ENCODE peak calls at places on chromosomes 6 and 20, in seven cellular contexts. One of them, this sample, is unnamed.

GRCh38 chr6:132813173-132813856 is 1.1 kb upstream of the RPS12 start:
- DNase-seq in effector CD4-positive, alpha-beta T cell: peak
- DNase-seq in kidney: peak
- DNase-seq in occipital lobe: no peak
- DNase-seq in HuH-7.5: no peak
- DNase-seq in effector memory CD4-positive, alpha-beta T cell: peak
- DNase-seq in ureter: peak
- DNase-seq in this sample: peak

GRCh38 chr20:31712564-31713311 is 9.9 kb downstream of the BCL2L1 start:
- DNase-seq in effector CD4-positive, alpha-beta T cell: no peak
- DNase-seq in kidney: peak
- DNase-seq in occipital lobe: peak
- DNase-seq in HuH-7.5: no peak
- DNase-seq in effector memory CD4-positive, alpha-beta T cell: no peak
- DNase-seq in ureter: peak
- DNase-seq in this sample: no peak

GRCh38 chr6:169723991-169724553 is at the start of gene PHF10:
- DNase-seq in effector CD4-positive, alpha-beta T cell: peak
- DNase-seq in kidney: peak
- DNase-seq in occipital lobe: no peak
- DNase-seq in HuH-7.5: peak
- DNase-seq in effector memory CD4-positive, alpha-beta T cell: peak
- DNase-seq in ureter: no peak
- DNase-seq in this sample: peak

GRCh38 chr20:63772781-63773520 is 33.4 kb downstream of the SLC2A4RG start:
- DNase-seq in effector CD4-positive, alpha-beta T cell: no peak
- DNase-seq in kidney: peak
- DNase-seq in occipital lobe: no peak
- DNase-seq in HuH-7.5: no peak
- DNase-seq in effector memory CD4-positive, alpha-beta T cell: no peak
- DNase-seq in ureter: no peak
- DNase-seq in this sample: no peak

GRCh38 chr20:48159156-48159971 is 374.1 kb upstream of the SULF2 start:
- DNase-seq in effector CD4-positive, alpha-beta T cell: no peak
- DNase-seq in kidney: no peak
- DNase-seq in occipital lobe: no peak
- DNase-seq in HuH-7.5: no peak
- DNase-seq in effector memory CD4-positive, alpha-beta T cell: no peak
- DNase-seq in ureter: no peak
- DNase-seq in this sample: no peak

GRCh38 chr6:159085396-159085895 is 40.7 kb upstream of the TAGAP start:
- DNase-seq in effector CD4-positive, alpha-beta T cell: no peak
- DNase-seq in kidney: no peak
- DNase-seq in occipital lobe: no peak
- DNase-seq in HuH-7.5: no peak
- DNase-seq in effector memory CD4-positive, alpha-beta T cell: no peak
- DNase-seq in ureter: no peak
- DNase-seq in this sample: no peak

GRCh38 chr20:57361517-57361916 is 10.5 kb downstream of the RAE1 start:
- DNase-seq in effector CD4-positive, alpha-beta T cell: no peak
- DNase-seq in kidney: no peak
- DNase-seq in occipital lobe: no peak
- DNase-seq in HuH-7.5: no peak
- DNase-seq in effector memory CD4-positive, alpha-beta T cell: no peak
- DNase-seq in ureter: no peak
- DNase-seq in this sample: no peak

GRCh38 chr6:149027484-149027883 is 280.7 kb downstream of the UST start:
- DNase-seq in effector CD4-positive, alpha-beta T cell: no peak
- DNase-seq in kidney: no peak
- DNase-seq in occipital lobe: no peak
- DNase-seq in HuH-7.5: no peak
- DNase-seq in effector memory CD4-positive, alpha-beta T cell: no peak
- DNase-seq in ureter: no peak
- DNase-seq in this sample: no peak

GRCh38 chr6:105397987-105398386 is 4.9 kb downstream of the PREP start:
- DNase-seq in effector CD4-positive, alpha-beta T cell: no peak
- DNase-seq in kidney: no peak
- DNase-seq in occipital lobe: no peak
- DNase-seq in HuH-7.5: no peak
- DNase-seq in effector memory CD4-positive, alpha-beta T cell: no peak
- DNase-seq in ureter: no peak
- DNase-seq in this sample: no peak

GRCh38 chr20:35306931-35307517 is 14.8 kb upstream of the FAM83C start:
- DNase-seq in effector CD4-positive, alpha-beta T cell: no peak
- DNase-seq in kidney: no peak
- DNase-seq in occipital lobe: peak
- DNase-seq in HuH-7.5: peak
- DNase-seq in effector memory CD4-positive, alpha-beta T cell: no peak
- DNase-seq in ureter: no peak
- DNase-seq in this sample: no peak

GRCh38 chr6:121503633-121504032 is 68.2 kb downstream of the GJA1 start:
- DNase-seq in effector CD4-positive, alpha-beta T cell: no peak
- DNase-seq in kidney: no peak
- DNase-seq in occipital lobe: no peak
- DNase-seq in HuH-7.5: no peak
- DNase-seq in effector memory CD4-positive, alpha-beta T cell: no peak
- DNase-seq in ureter: no peak
- DNase-seq in this sample: no peak

GRCh38 chr6:161254754-161255253 is 19.1 kb downstream of the AGPAT4 start:
- DNase-seq in effector CD4-positive, alpha-beta T cell: no peak
- DNase-seq in kidney: no peak
- DNase-seq in occipital lobe: peak
- DNase-seq in HuH-7.5: no peak
- DNase-seq in effector memory CD4-positive, alpha-beta T cell: no peak
- DNase-seq in ureter: no peak
- DNase-seq in this sample: no peak